ENCODE peak calls at places on chromosomes 3 and 15, in four cellular contexts. D is fibroblast of the conjunctiva; U is activated naive CD4-positive, alpha-beta T cell treated with anti-CD3 and anti-CD28 coated beads for 36 hours; V is naive thymus-derived CD8-positive, alpha-beta T cell. X is an unnamed sample.

GRCh38 chr3:162492446-162493081 is 996.0 kb downstream of the OTOL1 start:
- DNase-seq in D (peak), U (no peak), V (no peak), X (no peak)

GRCh38 chr3:124516333-124516732 is 213.9 kb upstream of the UMPS start:
- DNase-seq in D (no peak), U (no peak), V (no peak), X (no peak)

GRCh38 chr15:39270976-39271375 is 309.9 kb upstream of the THBS1 start:
- DNase-seq in D (no peak), U (no peak), V (no peak), X (no peak)

GRCh38 chr15:36827824-36828223 is 248.4 kb downstream of the CDIN1 start:
- DNase-seq in D (no peak), U (no peak), V (no peak), X (no peak)

GRCh38 chr3:75254685-75255084 is 409.4 kb upstream of the FRG2C start:
- DNase-seq in D (no peak), U (no peak), V (no peak), X (no peak)

GRCh38 chr15:39427705-39428104 is 153.2 kb upstream of the THBS1 start:
- DNase-seq in D (no peak), U (peak), V (no peak), X (no peak)

GRCh38 chr15:68791431-68792283 is 29.0 kb downstream of the ANP32A start:
- DNase-seq in D (no peak), U (peak), V (peak), X (no peak)

GRCh38 chr3:108524547-108524946 is 14.2 kb upstream of the MYH15 start:
- DNase-seq in D (peak), U (no peak), V (no peak), X (no peak)

GRCh38 chr15:73240864-73241499 is 127.8 kb downstream of the HCN4 start:
- DNase-seq in D (peak), U (peak), V (peak), X (no peak)

GRCh38 chr15:88627463-88627862 is 6.3 kb downstream of the AEN start:
- DNase-seq in D (no peak), U (peak), V (no peak), X (no peak)

X was measured in brain pericyte.